ENCODE peak calls at places on chromosomes 12 and 14, in six cellular contexts. K is coronary artery, T is brain microvascular endothelial cell, Z is right lobe of liver, V is Panc1, A is choroid plexus epithelial cell. S is an unnamed sample.

GRCh38 chr12:69343357-69343756 is 4.8 kb upstream of the LYZ start:
- DNase-seq in V (no peak), Z (no peak), A (no peak), K (no peak), T (no peak), S (no peak)

GRCh38 chr12:524167-524951 is 64.6 kb downstream of the B4GALNT3 start:
- DNase-seq in Z (no peak), K (no peak), V (no peak), A (peak; percentile 33), T (no peak), S (no peak)

GRCh38 chr12:116504438-116504837 is 54.7 kb upstream of the MAP1LC3B2 start:
- DNase-seq in Z (no peak), T (no peak), V (no peak), K (no peak), A (no peak), S (no peak)

GRCh38 chr14:95432152-95433093 is 84.0 kb downstream of the SYNE3 start:
- DNase-seq in V (no peak), A (peak; percentile 47), T (peak; percentile 27), Z (peak; percentile 61), K (no peak), S (no peak)

GRCh38 chr12:24838531-24838950 is 110.4 kb downstream of the BCAT1 start:
- DNase-seq in Z (no peak), V (no peak), A (peak; percentile 99), K (no peak), T (peak; percentile 83), S (peak; percentile 81)

GRCh38 chr12:56469007-56469930 is 891 bp downstream of the SPRYD4 start:
- DNase-seq in T (no peak), Z (peak; percentile 77), A (no peak), K (no peak), V (no peak), S (no peak)

GRCh38 chr12:28851781-28852180 is 297.3 kb upstream of the FAR2 start:
- DNase-seq in K (no peak), T (no peak), Z (no peak), V (no peak), A (no peak), S (peak; percentile 11)

GRCh38 chr14:86196476-86196875 is 666.5 kb downstream of the FLRT2 start:
- DNase-seq in A (peak; percentile 14), K (no peak), T (no peak), V (no peak), Z (no peak), S (no peak)

GRCh38 chr12:29582677-29583076 is 85.2 kb upstream of the OVCH1 start:
- DNase-seq in K (no peak), T (no peak), V (no peak), A (no peak), Z (peak; percentile 86), S (no peak)

GRCh38 chr12:112381421-112381897 is 772 bp downstream of the HECTD4 start:
- DNase-seq in Z (peak; percentile 48), V (no peak), A (peak; percentile 13), K (no peak), T (no peak), S (no peak)

GRCh38 chr12:27236498-27236897 is 7.6 kb upstream of the STK38L start:
- DNase-seq in V (no peak), K (no peak), A (no peak), Z (no peak), T (no peak), S (no peak)

GRCh38 chr12:6824962-6825381 is 3.2 kb upstream of the P3H3 start:
- DNase-seq in V (no peak), T (peak; percentile 20), A (peak; percentile 43), Z (no peak), K (no peak), S (no peak)

GRCh38 chr12:57470286-57470969 is 9.2 kb downstream of the ARHGAP9 start:
- DNase-seq in K (no peak), A (no peak), Z (no peak), T (no peak), V (no peak), S (no peak)

GRCh38 chr14:74551431-74551830 is 57.9 kb downstream of the ISCA2 start:
- DNase-seq in K (no peak), T (no peak), A (no peak), Z (no peak), V (no peak), S (no peak)

GRCh38 chr12:114314403-114314802 is 91.5 kb downstream of the TBX5 start:
- DNase-seq in K (no peak), Z (no peak), V (no peak), A (no peak), T (no peak), S (no peak)

GRCh38 chr14:98956616-98957015 is 315.4 kb downstream of the BCL11B start:
- DNase-seq in T (no peak), Z (no peak), A (no peak), K (no peak), V (no peak), S (no peak)

GRCh38 chr12:107612508-107612907 is 73.1 kb upstream of the PWP1 start:
- DNase-seq in K (no peak), Z (no peak), A (peak; percentile 26), V (no peak), T (no peak), S (no peak)

GRCh38 chr14:96267336-96267735 is 11.3 kb downstream of the BDKRB1 start:
- DNase-seq in A (peak; percentile 84), T (peak; percentile 53), K (no peak), Z (no peak), V (no peak), S (peak; percentile 36)

GRCh38 chr12:106118-106561 is 39.6 kb downstream of the IQSEC3 start:
- DNase-seq in T (no peak), Z (no peak), K (no peak), A (no peak), V (no peak), S (no peak)

GRCh38 chr14:73759183-73759713 is 45.1 kb upstream of the PNMA1 start:
- DNase-seq in T (no peak), K (no peak), Z (peak; percentile 63), A (peak; percentile 69), V (no peak), S (no peak)

GRCh38 chr14:95299271-95299670 is 20.4 kb downstream of the CLMN start:
- DNase-seq in T (no peak), Z (no peak), K (no peak), A (no peak), V (no peak), S (no peak)

GRCh38 chr12:110141389-110141788 is 17.2 kb downstream of the IFT81 start:
- DNase-seq in A (peak; percentile 85), V (no peak), T (no peak), K (no peak), Z (peak; percentile 53), S (no peak)

GRCh38 chr14:104550849-104551728 is 28.5 kb upstream of the C14orf180 start:
- DNase-seq in T (no peak), K (no peak), A (no peak), V (no peak), Z (peak; percentile 38), S (no peak)

GRCh38 chr14:80867091-80867490 is 74.4 kb downstream of the CEP128 start:
- DNase-seq in V (no peak), Z (no peak), K (no peak), T (no peak), A (no peak), S (no peak)

GRCh38 chr14:75389679-75390078 is 38.1 kb upstream of the JDP2 start:
- DNase-seq in V (no peak), Z (no peak), K (no peak), A (no peak), T (no peak), S (no peak)

GRCh38 chr14:59150990-59151389 is 37.5 kb upstream of the DAAM1 start:
- DNase-seq in K (no peak), Z (no peak), T (no peak), V (no peak), A (no peak), S (no peak)

GRCh38 chr12:126233625-126234024 is 1168.4 kb downstream of the AACS start:
- DNase-seq in K (no peak), A (no peak), V (no peak), Z (no peak), T (no peak), S (no peak)

GRCh38 chr12:100715976-100716657 is 78.5 kb upstream of the ANO4 start:
- DNase-seq in V (no peak), Z (no peak), T (no peak), A (no peak), K (no peak), S (no peak)
- H3K4me3 ChIP-seq in V (no peak overlapping the region), Z (no peak overlapping the region), T (no peak overlapping the region), A (no peak overlapping the region), K (no peak overlapping the region), S (no peak overlapping the region)

DNA sequence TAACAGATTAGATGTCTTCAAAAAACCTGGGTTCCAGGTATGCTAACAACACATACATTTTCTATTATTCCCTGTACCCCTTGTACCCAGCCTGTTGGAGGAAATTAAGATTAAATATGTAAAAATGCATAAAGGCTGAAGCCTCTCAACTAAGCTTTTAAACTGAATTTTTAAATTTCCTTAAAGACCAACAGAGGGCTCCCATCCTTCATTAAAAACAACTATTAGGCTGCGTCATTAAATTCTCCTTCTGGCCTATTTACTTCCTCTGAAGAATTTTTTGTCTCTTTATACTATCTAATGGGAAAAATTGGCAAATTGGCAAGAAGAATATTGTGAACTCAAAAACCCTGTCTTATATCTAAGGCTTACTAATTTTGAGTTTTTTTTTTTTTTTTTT is 21.8 kb downstream of the SENP1 start:
- DNase-seq in Z (no peak), V (no peak), T (no peak), K (no peak), A (peak; percentile 62), S (peak; percentile 9)
- TF ChIP-seq CTCF in Z (peak; percentile 18), V (no peak), T (peak; percentile 5), K (peak; percentile 23), A (peak; percentile 41), S (no peak)

GRCh38 chr12:122969657-122970056 is 3.4 kb upstream of the ABCB9 start:
- DNase-seq in T (no peak), A (no peak), Z (no peak), K (no peak), V (no peak), S (no peak)
- H3K4me3 ChIP-seq in T (no peak overlapping the region), A (no peak overlapping the region), Z (no peak overlapping the region), K (no peak overlapping the region), V (no peak overlapping the region), S (no peak overlapping the region)

GRCh38 chr12:105759172-105759571 is 379.6 kb downstream of the NUAK1 start:
- DNase-seq in K (no peak), V (no peak), A (no peak), Z (no peak), T (no peak), S (no peak)
- TF ChIP-seq CTCF in K (no peak), V (no peak), A (peak; percentile 10), Z (no peak), T (peak; percentile 33), S (no peak)

DNA sequence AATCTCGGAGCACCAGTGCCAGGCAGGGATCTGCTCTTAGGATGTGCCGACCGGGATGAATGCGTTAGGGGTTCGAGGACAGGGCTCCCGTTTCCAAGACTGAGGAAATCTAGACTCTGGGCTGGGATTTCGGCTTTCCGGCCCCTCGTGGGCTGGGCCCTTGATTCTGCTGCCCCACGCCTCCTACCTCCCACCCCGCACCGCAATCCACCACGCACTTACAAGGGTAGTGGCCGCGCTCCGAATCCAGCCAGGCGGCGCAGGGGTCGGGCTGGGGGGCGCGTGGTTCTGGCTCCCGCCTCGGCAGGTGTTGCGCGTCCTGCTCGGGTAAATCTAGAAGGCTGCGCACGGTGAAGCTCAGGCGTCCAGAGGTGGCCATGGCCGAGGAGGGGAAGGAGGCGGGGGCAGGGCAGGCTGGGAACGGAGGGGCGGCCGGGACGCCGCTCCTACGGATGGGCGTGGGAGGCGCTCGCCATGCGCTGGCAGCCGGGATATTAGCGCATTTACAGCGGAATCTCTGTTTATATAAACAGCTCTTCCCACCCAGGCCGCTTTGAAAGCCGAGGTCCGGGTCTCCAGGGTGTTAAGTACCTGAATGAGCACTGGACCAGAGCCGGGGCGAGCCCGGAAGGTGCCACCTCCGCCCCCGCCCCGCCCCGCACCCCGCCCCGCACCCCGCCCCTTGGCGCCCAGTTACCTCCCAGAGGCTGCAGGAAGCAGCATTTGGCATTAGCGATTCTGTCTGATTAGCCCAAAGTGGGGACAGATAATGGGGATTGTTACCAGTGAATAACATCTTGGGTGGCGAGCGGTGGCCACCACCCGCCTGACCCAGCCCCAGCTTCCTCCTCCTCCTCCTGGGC is at the start of gene NKX2-8:
- DNase-seq in V (no peak), K (no peak), T (no peak), Z (no peak), A (no peak), S (no peak)
- H3K4me3 ChIP-seq in V (peak within 1 kb of the TSS; percentile 68), K (peak within 1 kb of the TSS; percentile 71), T (peak within 1 kb of the TSS; percentile 37), Z (peak within 1 kb of the TSS; percentile 31), A (peak within 1 kb of the TSS; percentile 43), S (peak within 1 kb of the TSS; percentile 37)